ENCODE peak calls at places on chromosome 1, in five cellular contexts. W is SW480, Z is nephron progenitor cell, C is Daoy, M is neuronal stem cell. D is an unnamed sample.

GRCh38 chr1:225617479-225617878 is 35.4 kb downstream of the ENAH start:
- DNase-seq in Z (no peak), W (no peak), C (no peak), M (no peak), D (no peak)

GRCh38 chr1:9475061-9475627 is 64.1 kb upstream of the SLC25A33 start:
- DNase-seq in M (no peak), W (no peak), Z (no peak), C (no peak), D (no peak)

GRCh38 chr1:231806623-231807470 is 180.3 kb downstream of the DISC1 start:
- DNase-seq in C (peak), M (peak), Z (peak), W (peak), D (peak)

GRCh38 chr1:40922969-40923368 is 56.5 kb upstream of the CTPS1 start:
- DNase-seq in M (no peak), Z (no peak), C (no peak), W (no peak), D (no peak)

GRCh38 chr1:18110968-18111367 is 3.4 kb downstream of the IGSF21 start:
- DNase-seq in C (no peak), M (no peak), Z (peak), W (no peak), D (no peak)

GRCh38 chr1:26158271-26159112 is at the start of gene FAM110D:
- DNase-seq in C (no peak), M (no peak), W (no peak), Z (no peak), D (no peak)

GRCh38 chr1:58896211-58897183 is 112.7 kb upstream of the JUN start:
- DNase-seq in M (no peak), Z (no peak), W (peak), C (peak), D (no peak)

GRCh38 chr1:99648107-99648506 is 2.2 kb downstream of the PALMD start:
- DNase-seq in Z (no peak), M (no peak), C (peak), W (peak), D (no peak)

GRCh38 chr1:150765229-150765976 is at the start of gene CTSS:
- DNase-seq in W (peak), M (no peak), Z (no peak), C (peak), D (no peak)

GRCh38 chr1:215637041-215637573 is 70.0 kb downstream of the KCTD3 start:
- DNase-seq in C (peak), W (peak), M (no peak), Z (no peak), D (no peak)

GRCh38 chr1:169031566-169032224 is 74.8 kb upstream of the ATP1B1 start:
- DNase-seq in W (no peak), M (no peak), Z (no peak), C (no peak), D (no peak)

GRCh38 chr1:167934407-167935251 is 1.9 kb upstream of the DCAF6 start:
- DNase-seq in Z (no peak), W (no peak), M (peak), C (no peak), D (no peak)

GRCh38 chr1:53144201-53144600 is 1.8 kb upstream of the SLC1A7 start:
- DNase-seq in W (no peak), Z (no peak), M (no peak), C (no peak), D (no peak)

GRCh38 chr1:31701137-31701736 is 2.6 kb downstream of the COL16A1 start:
- DNase-seq in C (peak), W (peak), Z (no peak), M (no peak), D (peak)

GRCh38 chr1:109213824-109214693 is at the start of gene SARS1:
- DNase-seq in W (peak), M (peak), C (peak), Z (peak), D (peak)

GRCh38 chr1:241424480-241424971 is 67.5 kb upstream of the RGS7 start:
- DNase-seq in Z (no peak), M (no peak), C (no peak), W (no peak), D (no peak)

GRCh38 chr1:2601721-2602303 is 15.2 kb downstream of the PRXL2B start:
- DNase-seq in C (no peak), M (no peak), Z (no peak), W (no peak), D (no peak)

GRCh38 chr1:202919615-202920014 is 7.4 kb downstream of the KLHL12 start:
- DNase-seq in W (no peak), Z (no peak), C (no peak), M (no peak), D (no peak)

GRCh38 chr1:234621657-234622335 is 11.8 kb upstream of the IRF2BP2 start:
- DNase-seq in M (no peak), W (no peak), C (peak), Z (no peak), D (no peak)

GRCh38 chr1:160723332-160723731 is 11.7 kb upstream of the CD48 start:
- DNase-seq in W (no peak), C (no peak), Z (no peak), M (no peak), D (no peak)

GRCh38 chr1:203524824-203525223 is 30.9 kb downstream of the OPTC start:
- DNase-seq in C (no peak), Z (no peak), M (no peak), W (no peak), D (no peak)

GRCh38 chr1:61083799-61084385 is 1.5 kb downstream of the NFIA start:
- DNase-seq in C (no peak), Z (no peak), M (no peak), W (peak), D (no peak)

GRCh38 chr1:15075175-15075574 is 78.4 kb upstream of the TMEM51 start:
- DNase-seq in M (no peak), Z (no peak), W (no peak), C (no peak), D (no peak)

GRCh38 chr1:7265771-7266371 is 480.6 kb downstream of the CAMTA1 start:
- DNase-seq in M (no peak), W (peak), Z (no peak), C (peak), D (peak)

GRCh38 chr1:196030455-196030854 is 577.8 kb downstream of the KCNT2 start:
- DNase-seq in W (no peak), Z (no peak), C (no peak), M (no peak), D (no peak)

GRCh38 chr1:147472953-147473734 is 68.2 kb upstream of the BCL9 start:
- DNase-seq in C (no peak), W (no peak), M (no peak), Z (no peak), D (no peak)

GRCh38 chr1:103461171-103462105 is 64.1 kb upstream of the RNPC3 start:
- DNase-seq in W (peak), C (no peak), Z (no peak), M (no peak), D (no peak)

GRCh38 chr1:85462931-85463665 is 1.9 kb downstream of the DDAH1 start:
- DNase-seq in W (peak), M (no peak), C (peak), Z (no peak), D (no peak)

GRCh38 chr1:3501856-3502665 is 47.6 kb downstream of the ARHGEF16 start:
- DNase-seq in Z (peak), W (no peak), M (peak), C (peak), D (no peak)

GRCh38 chr1:203034422-203035110 is 8.3 kb downstream of the PPFIA4 start:
- DNase-seq in Z (no peak), M (no peak), W (no peak), C (no peak), D (peak)

GRCh38 chr1:921011-921837 is 2.5 kb upstream of the SAMD11 start:
- DNase-seq in W (peak), C (peak), M (peak), Z (peak), D (peak)

GRCh38 chr1:236181059-236181458 is 38.7 kb downstream of the GPR137B start:
- DNase-seq in C (no peak), W (peak), M (no peak), Z (no peak), D (no peak)

GRCh38 chr1:158329807-158330206 is 1.5 kb downstream of the CD1B start:
- DNase-seq in C (peak), Z (no peak), M (no peak), W (no peak), D (no peak)

GRCh38 chr1:189125694-189126093 is 1352.0 kb downstream of the BRINP3 start:
- DNase-seq in W (no peak), C (no peak), Z (no peak), M (no peak), D (no peak)

D was measured in 8988T.